ENCODE peak calls at places on chromosomes 7 and 10, in eight cellular contexts. One of them, this sample, is unnamed.

GRCh38 chr7:79268730-79269129 is 184.7 kb downstream of the MAGI2 start:
- DNase-seq in heart right ventricle: no peak
- DNase-seq in hepatocyte: no peak
- DNase-seq in transverse colon: no peak
- DNase-seq in Panc1: no peak
- DNase-seq in dorsolateral prefrontal cortex: no peak
- DNase-seq in PC-3: no peak
- DNase-seq in cardiac muscle cell: no peak
- DNase-seq in this sample: no peak

GRCh38 chr7:7151285-7151684 is 31.1 kb upstream of the C1GALT1 start:
- DNase-seq in heart right ventricle: no peak
- DNase-seq in hepatocyte: no peak
- DNase-seq in transverse colon: no peak
- DNase-seq in Panc1: no peak
- DNase-seq in dorsolateral prefrontal cortex: no peak
- DNase-seq in PC-3: no peak
- DNase-seq in cardiac muscle cell: peak; percentile 77
- DNase-seq in this sample: no peak

GRCh38 chr7:49791089-49791741 is 17.8 kb downstream of the VWC2 start:
- DNase-seq in heart right ventricle: no peak
- DNase-seq in hepatocyte: peak; percentile 50
- DNase-seq in transverse colon: peak; percentile 26
- DNase-seq in Panc1: peak; percentile 15
- DNase-seq in dorsolateral prefrontal cortex: no peak
- DNase-seq in PC-3: peak; percentile 58
- DNase-seq in cardiac muscle cell: no peak
- DNase-seq in this sample: peak; percentile 12

GRCh38 chr7:117323877-117324699 is 1.2 kb upstream of the WNT2 start:
- DNase-seq in heart right ventricle: peak; percentile 36
- DNase-seq in hepatocyte: peak; percentile 61
- DNase-seq in transverse colon: no peak
- DNase-seq in Panc1: no peak
- DNase-seq in dorsolateral prefrontal cortex: no peak
- DNase-seq in PC-3: peak; percentile 4
- DNase-seq in cardiac muscle cell: peak; percentile 70
- DNase-seq in this sample: peak; percentile 21

GRCh38 chr7:2886900-2887299 is 42.8 kb upstream of the GNA12 start:
- DNase-seq in heart right ventricle: no peak
- DNase-seq in hepatocyte: peak; percentile 84
- DNase-seq in transverse colon: peak; percentile 45
- DNase-seq in Panc1: peak; percentile 47
- DNase-seq in dorsolateral prefrontal cortex: no peak
- DNase-seq in PC-3: peak; percentile 75
- DNase-seq in cardiac muscle cell: peak; percentile 90
- DNase-seq in this sample: peak; percentile 89

GRCh38 chr7:84701524-84702306 is 485.1 kb downstream of the SEMA3D start:
- DNase-seq in heart right ventricle: no peak
- DNase-seq in hepatocyte: peak; percentile 74
- DNase-seq in transverse colon: peak; percentile 21
- DNase-seq in Panc1: peak; percentile 46
- DNase-seq in dorsolateral prefrontal cortex: no peak
- DNase-seq in PC-3: peak; percentile 67
- DNase-seq in cardiac muscle cell: peak; percentile 94
- DNase-seq in this sample: peak; percentile 83

GRCh38 chr10:46273506-46274477 is 13.0 kb upstream of the ANTXRL start:
- DNase-seq in heart right ventricle: no peak
- DNase-seq in hepatocyte: no peak
- DNase-seq in transverse colon: no peak
- DNase-seq in Panc1: no peak
- DNase-seq in dorsolateral prefrontal cortex: peak; percentile 25
- DNase-seq in PC-3: no peak
- DNase-seq in cardiac muscle cell: no peak
- DNase-seq in this sample: no peak

GRCh38 chr7:28298870-28299484 is 113.3 kb upstream of the CREB5 start:
- DNase-seq in heart right ventricle: no peak
- DNase-seq in hepatocyte: peak; percentile 77
- DNase-seq in transverse colon: no peak
- DNase-seq in Panc1: peak; percentile 28
- DNase-seq in dorsolateral prefrontal cortex: no peak
- DNase-seq in PC-3: peak; percentile 85
- DNase-seq in cardiac muscle cell: peak; percentile 66
- DNase-seq in this sample: peak; percentile 33

GRCh38 chr7:98869001-98869373 is 827 bp downstream of the TMEM130 start:
- DNase-seq in heart right ventricle: no peak
- DNase-seq in hepatocyte: no peak
- DNase-seq in transverse colon: no peak
- DNase-seq in Panc1: no peak
- DNase-seq in dorsolateral prefrontal cortex: no peak
- DNase-seq in PC-3: no peak
- DNase-seq in cardiac muscle cell: no peak
- DNase-seq in this sample: no peak

GRCh38 chr7:32587431-32587948 is 92.2 kb downstream of the AVL9 start:
- DNase-seq in heart right ventricle: no peak
- DNase-seq in hepatocyte: no peak
- DNase-seq in transverse colon: no peak
- DNase-seq in Panc1: peak; percentile 64
- DNase-seq in dorsolateral prefrontal cortex: no peak
- DNase-seq in PC-3: peak; percentile 25
- DNase-seq in cardiac muscle cell: peak; percentile 96
- DNase-seq in this sample: no peak

GRCh38 chr7:51456471-51457060 is 140.0 kb upstream of the COBL start:
- DNase-seq in heart right ventricle: no peak
- DNase-seq in hepatocyte: no peak
- DNase-seq in transverse colon: no peak
- DNase-seq in Panc1: no peak
- DNase-seq in dorsolateral prefrontal cortex: no peak
- DNase-seq in PC-3: no peak
- DNase-seq in cardiac muscle cell: no peak
- DNase-seq in this sample: no peak

GRCh38 chr7:48426966-48427555 is 255.8 kb downstream of the ABCA13 start:
- DNase-seq in heart right ventricle: no peak
- DNase-seq in hepatocyte: peak; percentile 26
- DNase-seq in transverse colon: peak; percentile 33
- DNase-seq in Panc1: peak; percentile 76
- DNase-seq in dorsolateral prefrontal cortex: no peak
- DNase-seq in PC-3: peak; percentile 98
- DNase-seq in cardiac muscle cell: no peak
- DNase-seq in this sample: no peak

GRCh38 chr7:130649004-130649790 is 19.4 kb downstream of the COPG2 start:
- DNase-seq in heart right ventricle: no peak
- DNase-seq in hepatocyte: peak; percentile 26
- DNase-seq in transverse colon: no peak
- DNase-seq in Panc1: no peak
- DNase-seq in dorsolateral prefrontal cortex: no peak
- DNase-seq in PC-3: no peak
- DNase-seq in cardiac muscle cell: peak; percentile 44
- DNase-seq in this sample: no peak

GRCh38 chr7:54785261-54785660 is 26.2 kb upstream of the SEC61G start:
- DNase-seq in heart right ventricle: no peak
- DNase-seq in hepatocyte: no peak
- DNase-seq in transverse colon: no peak
- DNase-seq in Panc1: no peak
- DNase-seq in dorsolateral prefrontal cortex: no peak
- DNase-seq in PC-3: peak; percentile 72
- DNase-seq in cardiac muscle cell: no peak
- DNase-seq in this sample: no peak

GRCh38 chr7:128880791-128881457 is 18.3 kb downstream of the ATP6V1F start:
- DNase-seq in heart right ventricle: no peak
- DNase-seq in hepatocyte: no peak
- DNase-seq in transverse colon: no peak
- DNase-seq in Panc1: no peak
- DNase-seq in dorsolateral prefrontal cortex: no peak
- DNase-seq in PC-3: no peak
- DNase-seq in cardiac muscle cell: no peak
- DNase-seq in this sample: no peak

GRCh38 chr10:36880898-36881297 is 244.5 kb upstream of the ANKRD30A start:
- DNase-seq in heart right ventricle: no peak
- DNase-seq in hepatocyte: peak; percentile 13
- DNase-seq in transverse colon: no peak
- DNase-seq in Panc1: no peak
- DNase-seq in dorsolateral prefrontal cortex: no peak
- DNase-seq in PC-3: peak; percentile 93
- DNase-seq in cardiac muscle cell: peak; percentile 44
- DNase-seq in this sample: peak; percentile 54

GRCh38 chr7:20744913-20745587 is 41.6 kb downstream of the SP8 start:
- DNase-seq in heart right ventricle: no peak
- DNase-seq in hepatocyte: peak; percentile 30
- DNase-seq in transverse colon: no peak
- DNase-seq in Panc1: no peak
- DNase-seq in dorsolateral prefrontal cortex: no peak
- DNase-seq in PC-3: peak; percentile 55
- DNase-seq in cardiac muscle cell: no peak
- DNase-seq in this sample: peak; percentile 11

GRCh38 chr7:66804001-66804400 is 63.5 kb downstream of the RABGEF1 start:
- DNase-seq in heart right ventricle: no peak
- DNase-seq in hepatocyte: no peak
- DNase-seq in transverse colon: no peak
- DNase-seq in Panc1: no peak
- DNase-seq in dorsolateral prefrontal cortex: peak; percentile 55
- DNase-seq in PC-3: no peak
- DNase-seq in cardiac muscle cell: peak; percentile 6
- DNase-seq in this sample: no peak

GRCh38 chr7:18399624-18400235 is 95.8 kb upstream of the HDAC9 start:
- DNase-seq in heart right ventricle: no peak
- DNase-seq in hepatocyte: no peak
- DNase-seq in transverse colon: no peak
- DNase-seq in Panc1: no peak
- DNase-seq in dorsolateral prefrontal cortex: no peak
- DNase-seq in PC-3: peak; percentile 13
- DNase-seq in cardiac muscle cell: no peak
- DNase-seq in this sample: no peak

GRCh38 chr10:70479161-70479531 is 579 bp downstream of the PALD1 start:
- DNase-seq in heart right ventricle: no peak
- DNase-seq in hepatocyte: no peak
- DNase-seq in transverse colon: no peak
- DNase-seq in Panc1: no peak
- DNase-seq in dorsolateral prefrontal cortex: no peak
- DNase-seq in PC-3: no peak
- DNase-seq in cardiac muscle cell: no peak
- DNase-seq in this sample: no peak

GRCh38 chr10:101588879-101589278 is 758 bp downstream of the DPCD start:
- DNase-seq in heart right ventricle: no peak
- DNase-seq in hepatocyte: peak; percentile 51
- DNase-seq in transverse colon: no peak
- DNase-seq in Panc1: no peak
- DNase-seq in dorsolateral prefrontal cortex: no peak
- DNase-seq in PC-3: no peak
- DNase-seq in cardiac muscle cell: peak; percentile 72
- DNase-seq in this sample: no peak
- H3K4me3 ChIP-seq in heart right ventricle: peak overlapping the region; percentile 90
- H3K4me3 ChIP-seq in hepatocyte: peak overlapping the region; percentile 78
- H3K4me3 ChIP-seq in transverse colon: no peak overlapping the region
- H3K4me3 ChIP-seq in Panc1: peak overlapping the region; percentile 100
- H3K4me3 ChIP-seq in dorsolateral prefrontal cortex: peak overlapping the region; percentile 94
- H3K4me3 ChIP-seq in PC-3: peak overlapping the region; percentile 98
- H3K4me3 ChIP-seq in cardiac muscle cell: peak overlapping the region; percentile 80
- H3K4me3 ChIP-seq in this sample: peak overlapping the region; percentile 77

GRCh38 chr10:72310241-72310633 is 36.5 kb downstream of the DDIT4 start:
- DNase-seq in heart right ventricle: no peak
- DNase-seq in hepatocyte: no peak
- DNase-seq in transverse colon: no peak
- DNase-seq in Panc1: no peak
- DNase-seq in dorsolateral prefrontal cortex: no peak
- DNase-seq in PC-3: peak; percentile 73
- DNase-seq in cardiac muscle cell: peak; percentile 51
- DNase-seq in this sample: no peak

GRCh38 chr10:72308320-72308987 is 34.7 kb downstream of the DDIT4 start:
- DNase-seq in heart right ventricle: peak; percentile 67
- DNase-seq in hepatocyte: peak; percentile 86
- DNase-seq in transverse colon: peak; percentile 63
- DNase-seq in Panc1: no peak
- DNase-seq in dorsolateral prefrontal cortex: no peak
- DNase-seq in PC-3: peak; percentile 65
- DNase-seq in cardiac muscle cell: peak; percentile 98
- DNase-seq in this sample: no peak

GRCh38 chr10:72309290-72310240 is 35.8 kb downstream of the DDIT4 start:
- DNase-seq in heart right ventricle: peak; percentile 62
- DNase-seq in hepatocyte: peak; percentile 73
- DNase-seq in transverse colon: peak; percentile 74
- DNase-seq in Panc1: no peak
- DNase-seq in dorsolateral prefrontal cortex: peak; percentile 90
- DNase-seq in PC-3: no peak
- DNase-seq in cardiac muscle cell: peak; percentile 85
- DNase-seq in this sample: no peak

GRCh38 chr10:72303424-72304128 is 29.9 kb downstream of the DDIT4 start:
- DNase-seq in heart right ventricle: no peak
- DNase-seq in hepatocyte: no peak
- DNase-seq in transverse colon: no peak
- DNase-seq in Panc1: no peak
- DNase-seq in dorsolateral prefrontal cortex: no peak
- DNase-seq in PC-3: no peak
- DNase-seq in cardiac muscle cell: no peak
- DNase-seq in this sample: no peak

GRCh38 chr10:72306215-72306760 is 32.6 kb downstream of the DDIT4 start:
- DNase-seq in heart right ventricle: no peak
- DNase-seq in hepatocyte: no peak
- DNase-seq in transverse colon: no peak
- DNase-seq in Panc1: no peak
- DNase-seq in dorsolateral prefrontal cortex: no peak
- DNase-seq in PC-3: no peak
- DNase-seq in cardiac muscle cell: no peak
- DNase-seq in this sample: no peak
- H3K27ac ChIP-seq in heart right ventricle: peak overlapping the region; percentile 80
- H3K27ac ChIP-seq in hepatocyte: no peak overlapping the region
- H3K27ac ChIP-seq in transverse colon: no peak overlapping the region
- H3K27ac ChIP-seq in Panc1: peak overlapping the region; percentile 65
- H3K27ac ChIP-seq in dorsolateral prefrontal cortex: no peak overlapping the region
- H3K27ac ChIP-seq in PC-3: no peak overlapping the region
- H3K27ac ChIP-seq in cardiac muscle cell: no peak overlapping the region
- H3K27ac ChIP-seq in this sample: no peak overlapping the region

GRCh38 chr10:26440091-26440445 is 1.9 kb downstream of the APBB1IP start:
- DNase-seq in heart right ventricle: no peak
- DNase-seq in hepatocyte: no peak
- DNase-seq in transverse colon: no peak
- DNase-seq in Panc1: no peak
- DNase-seq in dorsolateral prefrontal cortex: no peak
- DNase-seq in PC-3: no peak
- DNase-seq in cardiac muscle cell: no peak
- DNase-seq in this sample: no peak
- H3K4me3 ChIP-seq in heart right ventricle: no peak overlapping the region
- H3K4me3 ChIP-seq in hepatocyte: no peak overlapping the region
- H3K4me3 ChIP-seq in transverse colon: no peak overlapping the region
- H3K4me3 ChIP-seq in Panc1: no peak overlapping the region
- H3K4me3 ChIP-seq in dorsolateral prefrontal cortex: peak overlapping the region; percentile 11
- H3K4me3 ChIP-seq in PC-3: no peak overlapping the region
- H3K4me3 ChIP-seq in cardiac muscle cell: no peak overlapping the region
- H3K4me3 ChIP-seq in this sample: no peak overlapping the region

DNA sequence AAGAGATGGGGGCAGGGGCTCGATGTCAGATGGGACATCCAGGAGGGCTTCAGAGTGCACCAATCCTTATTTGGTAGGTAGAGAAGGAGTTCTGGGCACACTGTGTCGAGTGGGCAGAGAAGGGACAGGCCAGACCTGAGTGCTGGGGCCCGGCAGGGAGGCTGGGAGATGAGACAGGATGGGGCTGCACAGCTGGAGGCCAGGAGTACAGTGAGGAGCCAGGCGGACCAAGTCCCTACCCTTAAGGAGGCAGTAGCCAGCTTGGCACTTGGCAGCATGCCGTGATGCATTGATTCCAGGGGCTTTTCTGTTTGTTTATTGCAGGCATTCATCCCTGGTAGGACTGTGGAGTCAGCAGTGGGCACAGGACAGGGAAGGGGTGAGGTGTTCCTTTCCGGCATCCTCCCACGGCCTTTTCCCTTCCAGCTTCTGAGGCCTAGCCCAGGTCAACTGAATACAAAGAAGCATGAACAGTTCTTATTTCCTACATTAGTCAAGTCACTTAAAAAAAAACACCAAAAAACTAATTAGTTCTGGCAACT is 168.8 kb upstream of the CDCA7L start:
- DNase-seq in heart right ventricle: peak; percentile 31
- DNase-seq in hepatocyte: no peak
- DNase-seq in transverse colon: no peak
- DNase-seq in Panc1: no peak
- DNase-seq in dorsolateral prefrontal cortex: no peak
- DNase-seq in PC-3: no peak
- DNase-seq in cardiac muscle cell: no peak
- DNase-seq in this sample: no peak
- H3K27ac ChIP-seq in heart right ventricle: peak overlapping the region; percentile 34
- H3K27ac ChIP-seq in hepatocyte: no peak overlapping the region
- H3K27ac ChIP-seq in transverse colon: no peak overlapping the region
- H3K27ac ChIP-seq in Panc1: no peak overlapping the region
- H3K27ac ChIP-seq in dorsolateral prefrontal cortex: peak overlapping the region; percentile 100
- H3K27ac ChIP-seq in PC-3: no peak overlapping the region
- H3K27ac ChIP-seq in cardiac muscle cell: no peak overlapping the region
- H3K27ac ChIP-seq in this sample: no peak overlapping the region

This sample was measured in A673.